ENCODE peak calls at places on chromosomes 16 and 17, in five cellular contexts. A, H, F, Y and M are unnamed samples.

GRCh38 chr16:56506941-56507340 is 12.9 kb downstream of the BBS2 start:
- DNase-seq in H (no peak), Y (no peak), A (no peak), F (no peak), M (no peak)

GRCh38 chr16:24822542-24822941 is 23.2 kb upstream of the SLC5A11 start:
- DNase-seq in A (no peak), H (no peak), Y (no peak), F (no peak), M (no peak)

GRCh38 chr17:19769946-19770652 is 22.0 kb upstream of the ALDH3A1 start:
- DNase-seq in Y (no peak), A (no peak), F (no peak), H (no peak), M (no peak)

GRCh38 chr17:35588196-35588920 is 1.2 kb downstream of the AP2B1 start:
- DNase-seq in F (no peak), Y (no peak), A (no peak), H (no peak), M (peak; percentile 70)

GRCh38 chr16:30397056-30397455 is 1.8 kb downstream of the ZNF48 start:
- DNase-seq in F (no peak), H (no peak), A (no peak), Y (no peak), M (no peak)

GRCh38 chr16:15034266-15035162 is 21.4 kb downstream of the NTAN1 start:
- DNase-seq in Y (no peak), F (no peak), H (no peak), A (no peak), M (no peak)

GRCh38 chr17:36913132-36913531 is 24.1 kb upstream of the LHX1 start:
- DNase-seq in F (no peak), A (no peak), Y (no peak), H (no peak), M (no peak)

GRCh38 chr17:27915715-27916114 is 22.6 kb upstream of the LYRM9 start:
- DNase-seq in A (no peak), Y (no peak), F (no peak), H (no peak), M (no peak)

GRCh38 chr16:47504599-47504998 is 43.5 kb downstream of the PHKB start:
- DNase-seq in Y (no peak), H (no peak), A (no peak), F (no peak), M (no peak)

GRCh38 chr17:53724726-53725125 is 98.0 kb upstream of the KIF2B start:
- DNase-seq in A (no peak), F (no peak), H (no peak), Y (no peak), M (no peak)

GRCh38 chr17:67608691-67609090 is 109.0 kb upstream of the NOL11 start:
- DNase-seq in A (no peak), H (no peak), Y (no peak), F (no peak), M (no peak)

GRCh38 chr17:35089846-35090193 is 26.3 kb upstream of the RFFL start:
- DNase-seq in F (no peak), H (no peak), A (peak; percentile 7), Y (peak; percentile 54), M (no peak)

GRCh38 chr16:12536412-12536746 is 267.3 kb downstream of the CPPED1 start:
- DNase-seq in H (no peak), A (no peak), F (no peak), Y (no peak), M (no peak)

GRCh38 chr16:49456763-49457162 is 83.2 kb downstream of the C16orf78 start:
- DNase-seq in H (no peak), A (no peak), F (no peak), Y (no peak), M (no peak)

GRCh38 chr16:11254913-11255736 is 879 bp downstream of the SOCS1 start:
- DNase-seq in F (peak; percentile 33), Y (peak; percentile 74), H (no peak), A (peak; percentile 74), M (peak; percentile 47)

GRCh38 chr17:13024526-13025263 is 6.9 kb upstream of the ELAC2 start:
- DNase-seq in H (peak; percentile 38), A (peak; percentile 79), F (peak; percentile 50), Y (peak; percentile 77), M (peak; percentile 55)

GRCh38 chr17:39994448-39994847 is 13.8 kb downstream of the PSMD3 start:
- DNase-seq in A (no peak), H (no peak), Y (no peak), F (no peak), M (no peak)

GRCh38 chr17:57486416-57486815 is 230.1 kb downstream of the MSI2 start:
- DNase-seq in Y (no peak), A (no peak), F (no peak), H (no peak), M (no peak)

GRCh38 chr17:57484826-57485565 is 228.7 kb downstream of the MSI2 start:
- DNase-seq in H (no peak), F (no peak), Y (no peak), A (no peak), M (no peak)

GRCh38 chr17:57486978-57487377 is 230.7 kb downstream of the MSI2 start:
- DNase-seq in H (no peak), F (no peak), Y (no peak), A (no peak), M (no peak)

GRCh38 chr17:57485566-57485865 is 229.2 kb downstream of the MSI2 start:
- DNase-seq in F (no peak), H (no peak), A (no peak), Y (no peak), M (no peak)

DNA sequence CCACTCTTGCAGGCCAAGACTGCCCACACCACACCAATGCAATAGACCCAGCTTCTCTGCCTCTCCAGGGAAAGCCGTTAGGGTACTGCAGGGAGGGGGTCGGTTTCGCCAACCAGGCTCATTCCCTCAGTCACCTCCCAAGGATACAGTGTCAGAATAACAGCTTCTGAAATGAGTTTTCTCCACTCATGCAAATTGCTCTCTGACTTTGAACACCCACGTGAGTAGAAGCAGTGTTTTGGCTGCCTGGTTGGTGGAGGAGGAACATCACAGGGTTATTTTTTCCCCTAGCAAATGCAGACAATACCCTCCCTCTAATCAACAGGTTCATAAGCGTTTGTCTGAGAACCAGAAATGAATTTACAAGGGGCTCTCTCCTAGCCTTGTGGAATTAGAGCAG is 229.6 kb downstream of the MSI2 start:
- DNase-seq in H (no peak), Y (no peak), A (no peak), F (no peak), M (no peak)
- H3K4me1 ChIP-seq in H (peaks cover 51% of the 10 kb centered on the region), Y (peaks cover 10% of the 10 kb centered on the region), A (peaks cover 21% of the 10 kb centered on the region), F (peaks cover 74% of the 10 kb centered on the region), M (peaks cover 5% of the 10 kb centered on the region)

GRCh38 chr17:70251704-70252103 is 82.4 kb downstream of the KCNJ2 start:
- DNase-seq in A (no peak), Y (no peak), H (no peak), F (no peak), M (no peak)
- H3K9me3 ChIP-seq in A (no peaks in the 10 kb centered on the region), Y (no peaks in the 10 kb centered on the region), H (no peaks in the 10 kb centered on the region), F (peaks cover 13% of the 10 kb centered on the region), M (no peaks in the 10 kb centered on the region)

GRCh38 chr17:75693500-75694481 is 26.7 kb downstream of the SAP30BP start:
- DNase-seq in F (peak; percentile 82), Y (peak; percentile 70), A (peak; percentile 77), H (peak; percentile 73), M (peak; percentile 54)

GRCh38 chr17:75692976-75693375 is 25.8 kb downstream of the SAP30BP start:
- DNase-seq in F (no peak), H (no peak), Y (no peak), A (no peak), M (no peak)

GRCh38 chr17:75694536-75694935 is 26.7 kb upstream of the ITGB4 start:
- DNase-seq in Y (no peak), H (no peak), A (no peak), F (peak; percentile 26), M (no peak)

GRCh38 chr17:75695830-75696271 is 25.4 kb upstream of the ITGB4 start:
- DNase-seq in Y (no peak), F (peak; percentile 73), A (no peak), H (peak; percentile 50), M (peak; percentile 93)

GRCh38 chr17:75695141-75695829 is 26.0 kb upstream of the ITGB4 start:
- DNase-seq in H (no peak), F (no peak), A (no peak), Y (no peak), M (peak; percentile 34)
- H3K27ac ChIP-seq in H (peak overlapping the region; percentile 83), F (peak overlapping the region; percentile 96), A (no peak overlapping the region), Y (no peak overlapping the region), M (peak overlapping the region; percentile 92)

GRCh38 chr16:27085182-27085581 is 18.5 kb downstream of the C16orf82 start:
- DNase-seq in A (no peak), H (no peak), Y (no peak), F (no peak), M (no peak)

GRCh38 chr16:27088216-27088615 is 21.5 kb downstream of the C16orf82 start:
- DNase-seq in A (no peak), H (no peak), F (no peak), Y (no peak), M (no peak)

GRCh38 chr16:27080870-27081269 is 14.1 kb downstream of the C16orf82 start:
- DNase-seq in F (no peak), Y (no peak), H (no peak), A (no peak), M (peak; percentile 36)

GRCh38 chr16:27084296-27085065 is 17.8 kb downstream of the C16orf82 start:
- DNase-seq in F (no peak), Y (no peak), H (no peak), A (no peak), M (no peak)

GRCh38 chr16:27083861-27084261 is 17.1 kb downstream of the C16orf82 start:
- DNase-seq in Y (no peak), F (peak; percentile 25), H (peak; percentile 15), A (peak; percentile 23), M (no peak)
- H3K4me1 ChIP-seq in Y (no peaks in the 10 kb centered on the region), F (no peaks in the 10 kb centered on the region), H (no peaks in the 10 kb centered on the region), A (no peaks in the 10 kb centered on the region), M (no peaks in the 10 kb centered on the region)

DNA sequence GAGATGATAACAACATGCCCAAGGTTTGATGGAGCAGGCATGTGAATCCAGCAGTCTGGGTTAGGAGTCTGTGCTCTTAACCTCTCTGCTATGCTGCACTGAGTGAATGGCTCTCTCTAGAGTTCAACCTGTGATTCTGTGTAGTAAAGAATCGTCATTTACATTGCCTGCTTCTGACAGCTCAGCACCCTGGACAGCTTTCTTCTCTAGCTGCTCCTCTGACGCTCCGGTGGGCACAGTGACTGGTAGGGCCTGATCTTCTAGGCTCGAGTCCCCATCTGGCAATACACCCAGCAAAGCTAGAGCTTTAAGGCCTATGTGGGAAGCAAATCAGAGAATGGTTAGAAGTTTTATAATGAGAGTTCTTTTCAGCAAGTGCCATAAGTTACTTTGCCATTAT is 85.3 kb upstream of the ATP2A3 start:
- DNase-seq in H (no peak), Y (no peak), F (no peak), A (peak; percentile 56), M (no peak)
- H3K9me3 ChIP-seq in H (no peaks in the 10 kb centered on the region), Y (no peaks in the 10 kb centered on the region), F (no peaks in the 10 kb centered on the region), A (no peaks in the 10 kb centered on the region), M (no peaks in the 10 kb centered on the region)

GRCh38 chr17:65893692-65894279 is 298.1 kb downstream of the CEP112 start:
- DNase-seq in F (no peak), Y (no peak), A (no peak), H (no peak), M (no peak)

GRCh38 chr17:65892912-65893377 is 299.0 kb downstream of the CEP112 start:
- DNase-seq in Y (no peak), H (no peak), F (no peak), A (no peak), M (no peak)

GRCh38 chr17:65901394-65901793 is 290.5 kb downstream of the CEP112 start:
- DNase-seq in A (no peak), F (no peak), Y (no peak), H (no peak), M (no peak)

GRCh38 chr17:65902165-65902564 is 289.8 kb downstream of the CEP112 start:
- DNase-seq in F (no peak), H (no peak), Y (no peak), A (no peak), M (no peak)

GRCh38 chr17:65896889-65897288 is 295.0 kb downstream of the CEP112 start:
- DNase-seq in Y (no peak), F (no peak), A (no peak), H (no peak), M (no peak)
- H3K27ac ChIP-seq in Y (no peak overlapping the region), F (no peak overlapping the region), A (no peak overlapping the region), H (no peak overlapping the region), M (no peak overlapping the region)